ENCODE peak calls at places on chromosomes 4 and X, in ten cellular contexts. One of them, this sample, is unnamed.
A peak's percentile ranks its signal among the peaks of the same experiment; 100 is the strongest.

GRCh38 chr4:173269280-173269679 is 64.9 kb downstream of the HMGB2 start:
- DNase-seq in HCT116: no peak
- DNase-seq in tibial nerve: no peak
- DNase-seq in IMR-90: no peak
- DNase-seq in astrocyte: no peak
- DNase-seq in lung: no peak
- DNase-seq in tibial artery: no peak
- DNase-seq in small intestine: no peak
- DNase-seq in left ventricle myocardium inferior: no peak
- DNase-seq in HepG2: no peak
- DNase-seq in this sample: no peak

GRCh38 chr4:151852202-151852601 is 91.4 kb upstream of the GATB start:
- DNase-seq in HCT116: no peak
- DNase-seq in tibial nerve: no peak
- DNase-seq in IMR-90: no peak
- DNase-seq in astrocyte: no peak
- DNase-seq in lung: no peak
- DNase-seq in tibial artery: no peak
- DNase-seq in small intestine: no peak
- DNase-seq in left ventricle myocardium inferior: no peak
- DNase-seq in HepG2: no peak
- DNase-seq in this sample: no peak

GRCh38 chr4:15186826-15187225 is 184.5 kb downstream of the CPEB2 start:
- DNase-seq in HCT116: no peak
- DNase-seq in tibial nerve: no peak
- DNase-seq in IMR-90: no peak
- DNase-seq in astrocyte: peak; percentile 4
- DNase-seq in lung: no peak
- DNase-seq in tibial artery: no peak
- DNase-seq in small intestine: no peak
- DNase-seq in left ventricle myocardium inferior: no peak
- DNase-seq in HepG2: no peak
- DNase-seq in this sample: no peak

GRCh38 chr4:121898150-121898549 is 27.9 kb upstream of the BBS7 start:
- DNase-seq in HCT116: peak; percentile 10
- DNase-seq in tibial nerve: no peak
- DNase-seq in IMR-90: no peak
- DNase-seq in astrocyte: no peak
- DNase-seq in lung: no peak
- DNase-seq in tibial artery: no peak
- DNase-seq in small intestine: peak; percentile 37
- DNase-seq in left ventricle myocardium inferior: no peak
- DNase-seq in HepG2: no peak
- DNase-seq in this sample: no peak

GRCh38 chr4:136336479-136336878 is 1195.8 kb downstream of the PCDH18 start:
- DNase-seq in HCT116: no peak
- DNase-seq in tibial nerve: no peak
- DNase-seq in IMR-90: no peak
- DNase-seq in astrocyte: no peak
- DNase-seq in lung: no peak
- DNase-seq in tibial artery: no peak
- DNase-seq in small intestine: no peak
- DNase-seq in left ventricle myocardium inferior: no peak
- DNase-seq in HepG2: no peak
- DNase-seq in this sample: no peak

GRCh38 chrX:129618997-129619396 is 35.8 kb downstream of the APLN start:
- DNase-seq in HCT116: no peak
- DNase-seq in tibial nerve: no peak
- DNase-seq in IMR-90: no peak
- DNase-seq in astrocyte: no peak
- DNase-seq in lung: no peak
- DNase-seq in tibial artery: no peak
- DNase-seq in small intestine: peak; percentile 89
- DNase-seq in left ventricle myocardium inferior: no peak
- DNase-seq in HepG2: no peak
- DNase-seq in this sample: no peak

GRCh38 chrX:107878106-107878505 is 52.4 kb downstream of the MID2 start:
- DNase-seq in HCT116: no peak
- DNase-seq in tibial nerve: no peak
- DNase-seq in IMR-90: no peak
- DNase-seq in astrocyte: no peak
- DNase-seq in lung: no peak
- DNase-seq in tibial artery: no peak
- DNase-seq in small intestine: no peak
- DNase-seq in left ventricle myocardium inferior: no peak
- DNase-seq in HepG2: no peak
- DNase-seq in this sample: no peak

GRCh38 chr4:56535915-56536314 is 30.3 kb downstream of the ARL9 start:
- DNase-seq in HCT116: no peak
- DNase-seq in tibial nerve: no peak
- DNase-seq in IMR-90: no peak
- DNase-seq in astrocyte: no peak
- DNase-seq in lung: no peak
- DNase-seq in tibial artery: no peak
- DNase-seq in small intestine: no peak
- DNase-seq in left ventricle myocardium inferior: no peak
- DNase-seq in HepG2: no peak
- DNase-seq in this sample: no peak

GRCh38 chr4:139656614-139657486 is 8.8 kb upstream of the MGST2 start:
- DNase-seq in HCT116: peak; percentile 74
- DNase-seq in tibial nerve: peak; percentile 28
- DNase-seq in IMR-90: peak; percentile 78
- DNase-seq in astrocyte: peak; percentile 56
- DNase-seq in lung: peak; percentile 63
- DNase-seq in tibial artery: peak; percentile 69
- DNase-seq in small intestine: peak; percentile 73
- DNase-seq in left ventricle myocardium inferior: peak; percentile 30
- DNase-seq in HepG2: peak; percentile 76
- DNase-seq in this sample: peak; percentile 71

GRCh38 chr4:158347596-158347995 is 137.3 kb downstream of the TMEM144 start:
- DNase-seq in HCT116: no peak
- DNase-seq in tibial nerve: no peak
- DNase-seq in IMR-90: no peak
- DNase-seq in astrocyte: no peak
- DNase-seq in lung: no peak
- DNase-seq in tibial artery: no peak
- DNase-seq in small intestine: no peak
- DNase-seq in left ventricle myocardium inferior: no peak
- DNase-seq in HepG2: no peak
- DNase-seq in this sample: no peak

GRCh38 chr4:37469286-37469685 is 216.9 kb downstream of the RELL1 start:
- DNase-seq in HCT116: no peak
- DNase-seq in tibial nerve: no peak
- DNase-seq in IMR-90: no peak
- DNase-seq in astrocyte: no peak
- DNase-seq in lung: no peak
- DNase-seq in tibial artery: no peak
- DNase-seq in small intestine: no peak
- DNase-seq in left ventricle myocardium inferior: no peak
- DNase-seq in HepG2: no peak
- DNase-seq in this sample: no peak

GRCh38 chr4:37471971-37472370 is 214.2 kb downstream of the RELL1 start:
- DNase-seq in HCT116: no peak
- DNase-seq in tibial nerve: no peak
- DNase-seq in IMR-90: no peak
- DNase-seq in astrocyte: no peak
- DNase-seq in lung: no peak
- DNase-seq in tibial artery: no peak
- DNase-seq in small intestine: peak; percentile 54
- DNase-seq in left ventricle myocardium inferior: no peak
- DNase-seq in HepG2: no peak
- DNase-seq in this sample: no peak

GRCh38 chr4:37467223-37467622 is 219.0 kb downstream of the RELL1 start:
- DNase-seq in HCT116: no peak
- DNase-seq in tibial nerve: no peak
- DNase-seq in IMR-90: no peak
- DNase-seq in astrocyte: no peak
- DNase-seq in lung: no peak
- DNase-seq in tibial artery: no peak
- DNase-seq in small intestine: no peak
- DNase-seq in left ventricle myocardium inferior: no peak
- DNase-seq in HepG2: no peak
- DNase-seq in this sample: no peak

GRCh38 chr4:37467824-37468223 is 218.4 kb downstream of the RELL1 start:
- DNase-seq in HCT116: no peak
- DNase-seq in tibial nerve: no peak
- DNase-seq in IMR-90: no peak
- DNase-seq in astrocyte: no peak
- DNase-seq in lung: no peak
- DNase-seq in tibial artery: no peak
- DNase-seq in small intestine: peak; percentile 73
- DNase-seq in left ventricle myocardium inferior: no peak
- DNase-seq in HepG2: no peak
- DNase-seq in this sample: no peak

GRCh38 chr4:37470243-37470642 is 215.9 kb downstream of the RELL1 start:
- DNase-seq in HCT116: no peak
- DNase-seq in tibial nerve: no peak
- DNase-seq in IMR-90: no peak
- DNase-seq in astrocyte: no peak
- DNase-seq in lung: no peak
- DNase-seq in tibial artery: no peak
- DNase-seq in small intestine: peak; percentile 48
- DNase-seq in left ventricle myocardium inferior: no peak
- DNase-seq in HepG2: no peak
- DNase-seq in this sample: no peak
- H3K4me3 ChIP-seq in HCT116: no peak overlapping the region
- H3K4me3 ChIP-seq in tibial nerve: no peak overlapping the region
- H3K4me3 ChIP-seq in IMR-90: no peak overlapping the region
- H3K4me3 ChIP-seq in astrocyte: no peak overlapping the region
- H3K4me3 ChIP-seq in lung: no peak overlapping the region
- H3K4me3 ChIP-seq in tibial artery: no peak overlapping the region
- H3K4me3 ChIP-seq in small intestine: no peak overlapping the region
- H3K4me3 ChIP-seq in left ventricle myocardium inferior: no peak overlapping the region
- H3K4me3 ChIP-seq in HepG2: no peak overlapping the region
- H3K4me3 ChIP-seq in this sample: no peak overlapping the region

DNA sequence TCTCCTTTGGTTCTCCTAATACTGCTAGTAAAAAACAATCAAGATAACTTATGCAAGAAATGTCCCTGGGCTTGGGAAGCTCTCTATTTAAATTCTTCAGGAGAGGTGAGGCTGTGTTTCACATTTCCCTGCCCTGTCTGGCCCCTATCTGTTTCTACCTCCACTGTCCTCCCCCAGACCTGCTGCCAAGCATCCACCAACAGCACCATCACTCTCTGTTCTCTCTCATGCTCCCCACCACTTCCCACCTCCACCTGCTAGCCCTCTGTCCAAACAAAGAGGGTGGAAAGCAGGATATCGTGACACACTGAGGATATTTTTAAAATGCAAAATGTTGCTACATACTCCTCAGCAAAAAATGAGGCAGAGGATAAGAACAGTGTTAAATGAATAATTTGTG is 88.4 kb upstream of the NAP1L5 start:
- DNase-seq in HCT116: no peak
- DNase-seq in tibial nerve: no peak
- DNase-seq in IMR-90: no peak
- DNase-seq in astrocyte: no peak
- DNase-seq in lung: no peak
- DNase-seq in tibial artery: no peak
- DNase-seq in small intestine: no peak
- DNase-seq in left ventricle myocardium inferior: no peak
- DNase-seq in HepG2: no peak
- DNase-seq in this sample: no peak
- H3K27ac ChIP-seq in HCT116: no peak overlapping the region
- H3K27ac ChIP-seq in tibial nerve: no peak overlapping the region
- H3K27ac ChIP-seq in IMR-90: no peak overlapping the region
- H3K27ac ChIP-seq in astrocyte: no peak overlapping the region
- H3K27ac ChIP-seq in lung: no peak overlapping the region
- H3K27ac ChIP-seq in tibial artery: no peak overlapping the region
- H3K27ac ChIP-seq in small intestine: no peak overlapping the region
- H3K27ac ChIP-seq in left ventricle myocardium inferior: no peak overlapping the region
- H3K27ac ChIP-seq in HepG2: no peak overlapping the region
- H3K27ac ChIP-seq in this sample: no peak overlapping the region

DNA sequence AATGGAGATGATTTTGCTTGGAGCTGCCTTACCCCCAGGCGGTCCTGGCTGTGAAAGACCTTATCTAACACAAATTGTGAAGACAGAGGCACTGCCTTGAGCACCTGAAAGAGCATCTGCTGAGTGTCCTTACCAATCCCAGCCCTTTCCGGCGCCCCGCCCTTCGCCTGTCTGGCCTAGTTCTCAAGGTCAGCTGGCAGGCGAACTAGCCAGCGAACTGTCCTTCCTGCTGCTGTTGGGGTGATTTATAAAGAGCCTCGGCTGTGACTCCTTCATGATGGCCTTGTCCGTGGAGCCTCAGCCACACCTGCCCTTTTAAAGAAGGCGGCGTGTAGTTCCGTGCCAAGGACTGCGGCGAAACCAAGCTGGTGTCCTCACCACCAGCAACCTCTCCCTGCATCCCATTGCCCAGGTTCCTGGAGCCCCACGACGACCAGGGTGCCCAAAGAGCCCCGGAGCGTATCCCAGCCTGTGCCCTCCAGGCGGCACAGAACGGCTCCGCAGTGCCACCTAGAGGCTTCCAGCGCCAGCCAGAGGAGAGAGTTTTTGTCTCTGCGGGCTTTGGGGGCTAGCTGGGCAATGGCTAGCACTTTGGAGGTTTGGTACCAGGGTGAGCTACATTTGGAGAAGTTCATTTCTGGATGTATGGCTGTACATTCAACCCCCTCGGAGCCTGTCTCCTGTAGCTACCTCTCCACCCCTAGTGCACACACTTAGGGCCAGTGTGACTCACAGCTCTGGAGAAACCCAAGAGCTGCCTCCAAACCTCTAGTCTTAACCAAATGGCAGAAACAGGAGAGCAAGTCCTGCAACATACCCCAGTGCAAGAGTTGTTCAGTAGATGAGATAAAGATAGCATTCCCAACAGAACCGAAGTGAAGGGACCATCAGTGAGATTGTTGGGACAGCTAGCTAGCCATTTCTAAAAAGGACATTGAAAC is 36.8 kb upstream of the VMA21 start:
- DNase-seq in HCT116: no peak
- DNase-seq in tibial nerve: no peak
- DNase-seq in IMR-90: no peak
- DNase-seq in astrocyte: no peak
- DNase-seq in lung: no peak
- DNase-seq in tibial artery: no peak
- DNase-seq in small intestine: peak; percentile 5
- DNase-seq in left ventricle myocardium inferior: no peak
- DNase-seq in HepG2: peak; percentile 0
- DNase-seq in this sample: no peak
- H3K4me3 ChIP-seq in HCT116: no peak overlapping the region
- H3K4me3 ChIP-seq in tibial nerve: no peak overlapping the region
- H3K4me3 ChIP-seq in IMR-90: no peak overlapping the region
- H3K4me3 ChIP-seq in astrocyte: no peak overlapping the region
- H3K4me3 ChIP-seq in lung: no peak overlapping the region
- H3K4me3 ChIP-seq in tibial artery: no peak overlapping the region
- H3K4me3 ChIP-seq in small intestine: no peak overlapping the region
- H3K4me3 ChIP-seq in left ventricle myocardium inferior: peak overlapping the region; percentile 39
- H3K4me3 ChIP-seq in HepG2: peak overlapping the region; percentile 23
- H3K4me3 ChIP-seq in this sample: no peak overlapping the region

DNA sequence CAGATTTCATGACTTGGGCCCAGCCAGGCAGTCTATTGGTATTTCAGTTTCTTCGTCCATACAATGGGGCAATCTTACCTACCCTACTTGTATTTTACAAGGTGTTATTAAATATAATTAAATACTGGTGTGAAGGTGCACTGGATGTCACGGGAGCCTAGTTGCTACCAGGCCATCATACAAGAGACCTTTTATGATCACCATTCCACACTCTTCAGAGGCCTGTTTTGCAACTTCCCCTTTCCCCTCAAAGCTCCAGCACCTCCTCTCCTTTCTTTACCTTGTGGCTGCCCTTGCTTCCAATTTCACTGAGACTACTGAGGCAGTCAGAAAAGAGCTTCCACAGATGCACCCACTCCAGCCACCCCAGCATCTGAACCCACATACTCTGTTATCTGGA is 93.8 kb upstream of the HELT start:
- DNase-seq in HCT116: no peak
- DNase-seq in tibial nerve: no peak
- DNase-seq in IMR-90: no peak
- DNase-seq in astrocyte: no peak
- DNase-seq in lung: no peak
- DNase-seq in tibial artery: no peak
- DNase-seq in small intestine: no peak
- DNase-seq in left ventricle myocardium inferior: no peak
- DNase-seq in HepG2: no peak
- DNase-seq in this sample: no peak
- H3K27ac ChIP-seq in HCT116: no peak overlapping the region
- H3K27ac ChIP-seq in tibial nerve: no peak overlapping the region
- H3K27ac ChIP-seq in IMR-90: no peak overlapping the region
- H3K27ac ChIP-seq in astrocyte: no peak overlapping the region
- H3K27ac ChIP-seq in lung: no peak overlapping the region
- H3K27ac ChIP-seq in tibial artery: no peak overlapping the region
- H3K27ac ChIP-seq in small intestine: no peak overlapping the region
- H3K27ac ChIP-seq in left ventricle myocardium inferior: no peak overlapping the region
- H3K27ac ChIP-seq in HepG2: no peak overlapping the region
- H3K27ac ChIP-seq in this sample: no peak overlapping the region